ENCODE peak calls at places on chromosomes 3 and 15, in four cellular contexts. One of them, this sample, is unnamed.

GRCh38 chr3:42514876-42515275 is 12.4 kb downstream of the VIPR1 start:
- DNase-seq in progenitor cell of endocrine pancreas: no peak
- DNase-seq in NCI-H1930: no peak
- DNase-seq in caudate nucleus: no peak
- DNase-seq in this sample: no peak

GRCh38 chr3:4797201-4797600 is 182.0 kb upstream of the BHLHE40 start:
- DNase-seq in progenitor cell of endocrine pancreas: no peak
- DNase-seq in NCI-H1930: no peak
- DNase-seq in caudate nucleus: no peak
- DNase-seq in this sample: no peak

GRCh38 chr3:100993309-100993708 is at the start of gene ABI3BP:
- DNase-seq in progenitor cell of endocrine pancreas: no peak
- DNase-seq in NCI-H1930: no peak
- DNase-seq in caudate nucleus: no peak
- DNase-seq in this sample: peak

GRCh38 chr15:38072507-38073277 is 138.3 kb downstream of the TMCO5A start:
- DNase-seq in progenitor cell of endocrine pancreas: peak
- DNase-seq in NCI-H1930: peak
- DNase-seq in caudate nucleus: peak
- DNase-seq in this sample: peak

GRCh38 chr3:86785381-86785780 is 205.6 kb downstream of the VGLL3 start:
- DNase-seq in progenitor cell of endocrine pancreas: no peak
- DNase-seq in NCI-H1930: no peak
- DNase-seq in caudate nucleus: no peak
- DNase-seq in this sample: no peak

GRCh38 chr15:73767794-73768501 is 14.8 kb upstream of the INSYN1 start:
- DNase-seq in progenitor cell of endocrine pancreas: no peak
- DNase-seq in NCI-H1930: no peak
- DNase-seq in caudate nucleus: no peak
- DNase-seq in this sample: no peak

GRCh38 chr3:127997016-127997415 is 55.2 kb upstream of the SEC61A1 start:
- DNase-seq in progenitor cell of endocrine pancreas: no peak
- DNase-seq in NCI-H1930: no peak
- DNase-seq in caudate nucleus: no peak
- DNase-seq in this sample: no peak

GRCh38 chr3:109563149-109563548 is 225.8 kb upstream of the DPPA4 start:
- DNase-seq in progenitor cell of endocrine pancreas: no peak
- DNase-seq in NCI-H1930: no peak
- DNase-seq in caudate nucleus: no peak
- DNase-seq in this sample: no peak

GRCh38 chr3:191358929-191359328 is 28.6 kb upstream of the UTS2B start:
- DNase-seq in progenitor cell of endocrine pancreas: no peak
- DNase-seq in NCI-H1930: no peak
- DNase-seq in caudate nucleus: no peak
- DNase-seq in this sample: no peak

GRCh38 chr15:74144153-74144775 is 13.9 kb downstream of the ISLR2 start:
- DNase-seq in progenitor cell of endocrine pancreas: no peak
- DNase-seq in NCI-H1930: no peak
- DNase-seq in caudate nucleus: no peak
- DNase-seq in this sample: no peak

GRCh38 chr3:128067481-128067880 is 15.2 kb downstream of the SEC61A1 start:
- DNase-seq in progenitor cell of endocrine pancreas: no peak
- DNase-seq in NCI-H1930: no peak
- DNase-seq in caudate nucleus: no peak
- DNase-seq in this sample: no peak

GRCh38 chr3:21447471-21448205 is 303.4 kb downstream of the ZNF385D start:
- DNase-seq in progenitor cell of endocrine pancreas: no peak
- DNase-seq in NCI-H1930: no peak
- DNase-seq in caudate nucleus: no peak
- DNase-seq in this sample: no peak

GRCh38 chr3:57151021-57151449 is 14.1 kb downstream of the IL17RD start:
- DNase-seq in progenitor cell of endocrine pancreas: no peak
- DNase-seq in NCI-H1930: no peak
- DNase-seq in caudate nucleus: no peak
- DNase-seq in this sample: no peak

GRCh38 chr3:195270350-195271115 is 426 bp downstream of the XXYLT1 start:
- DNase-seq in progenitor cell of endocrine pancreas: peak
- DNase-seq in NCI-H1930: peak
- DNase-seq in caudate nucleus: peak
- DNase-seq in this sample: peak

GRCh38 chr3:52220380-52221026 is 4.9 kb downstream of the TLR9 start:
- DNase-seq in progenitor cell of endocrine pancreas: peak
- DNase-seq in NCI-H1930: peak
- DNase-seq in caudate nucleus: peak
- DNase-seq in this sample: peak

GRCh38 chr3:157532529-157533297 is 29.5 kb upstream of the VEPH1 start:
- DNase-seq in progenitor cell of endocrine pancreas: peak
- DNase-seq in NCI-H1930: peak
- DNase-seq in caudate nucleus: no peak
- DNase-seq in this sample: no peak

GRCh38 chr3:153232737-153233330 is 70.8 kb downstream of the RAP2B start:
- DNase-seq in progenitor cell of endocrine pancreas: no peak
- DNase-seq in NCI-H1930: no peak
- DNase-seq in caudate nucleus: no peak
- DNase-seq in this sample: no peak

GRCh38 chr15:90873998-90874605 is 5.7 kb downstream of the FURIN start:
- DNase-seq in progenitor cell of endocrine pancreas: peak
- DNase-seq in NCI-H1930: no peak
- DNase-seq in caudate nucleus: no peak
- DNase-seq in this sample: no peak

GRCh38 chr3:42228796-42229195 is 37.2 kb downstream of the CCK start:
- DNase-seq in progenitor cell of endocrine pancreas: no peak
- DNase-seq in NCI-H1930: no peak
- DNase-seq in caudate nucleus: no peak
- DNase-seq in this sample: no peak

GRCh38 chr3:64441861-64442260 is 216.6 kb upstream of the PRICKLE2 start:
- DNase-seq in progenitor cell of endocrine pancreas: no peak
- DNase-seq in NCI-H1930: no peak
- DNase-seq in caudate nucleus: no peak
- DNase-seq in this sample: no peak

GRCh38 chr15:69593488-69593887 is 140.9 kb downstream of the RPLP1 start:
- DNase-seq in progenitor cell of endocrine pancreas: no peak
- DNase-seq in NCI-H1930: no peak
- DNase-seq in caudate nucleus: no peak
- DNase-seq in this sample: no peak

GRCh38 chr3:129653019-129653418 is 46.5 kb upstream of the PLXND1 start:
- DNase-seq in progenitor cell of endocrine pancreas: no peak
- DNase-seq in NCI-H1930: no peak
- DNase-seq in caudate nucleus: no peak
- DNase-seq in this sample: no peak

GRCh38 chr3:188230962-188231361 is 77.0 kb downstream of the LPP start:
- DNase-seq in progenitor cell of endocrine pancreas: no peak
- DNase-seq in NCI-H1930: no peak
- DNase-seq in caudate nucleus: no peak
- DNase-seq in this sample: no peak

GRCh38 chr3:5276953-5277352 is 89.4 kb downstream of the EDEM1 start:
- DNase-seq in progenitor cell of endocrine pancreas: no peak
- DNase-seq in NCI-H1930: no peak
- DNase-seq in caudate nucleus: no peak
- DNase-seq in this sample: no peak

GRCh38 chr3:120064641-120065040 is 29.6 kb downstream of the GSK3B start:
- DNase-seq in progenitor cell of endocrine pancreas: no peak
- DNase-seq in NCI-H1930: no peak
- DNase-seq in caudate nucleus: no peak
- DNase-seq in this sample: no peak

GRCh38 chr3:107206141-107206540 is 171.1 kb upstream of the CCDC54 start:
- DNase-seq in progenitor cell of endocrine pancreas: no peak
- DNase-seq in NCI-H1930: peak
- DNase-seq in caudate nucleus: no peak
- DNase-seq in this sample: no peak

GRCh38 chr3:129618901-129619671 is 12.6 kb upstream of the PLXND1 start:
- DNase-seq in progenitor cell of endocrine pancreas: no peak
- DNase-seq in NCI-H1930: no peak
- DNase-seq in caudate nucleus: no peak
- DNase-seq in this sample: no peak

GRCh38 chr15:62779041-62779810 is 263.3 kb upstream of the TPM1 start:
- DNase-seq in progenitor cell of endocrine pancreas: no peak
- DNase-seq in NCI-H1930: no peak
- DNase-seq in caudate nucleus: no peak
- DNase-seq in this sample: no peak

GRCh38 chr3:86914651-86915050 is 76.3 kb downstream of the VGLL3 start:
- DNase-seq in progenitor cell of endocrine pancreas: no peak
- DNase-seq in NCI-H1930: no peak
- DNase-seq in caudate nucleus: no peak
- DNase-seq in this sample: no peak

GRCh38 chr3:94159062-94159726 is 96.3 kb downstream of the NSUN3 start:
- DNase-seq in progenitor cell of endocrine pancreas: no peak
- DNase-seq in NCI-H1930: no peak
- DNase-seq in caudate nucleus: no peak
- DNase-seq in this sample: no peak

GRCh38 chr3:45665101-45665572 is 24.1 kb upstream of the SACM1L start:
- DNase-seq in progenitor cell of endocrine pancreas: no peak
- DNase-seq in NCI-H1930: peak
- DNase-seq in caudate nucleus: no peak
- DNase-seq in this sample: peak

GRCh38 chr15:99452728-99453643 is 112.8 kb upstream of the MEF2A start:
- DNase-seq in progenitor cell of endocrine pancreas: no peak
- DNase-seq in NCI-H1930: no peak
- DNase-seq in caudate nucleus: peak
- DNase-seq in this sample: peak

GRCh38 chr3:14204605-14205284 is 26.1 kb downstream of the LSM3 start:
- DNase-seq in progenitor cell of endocrine pancreas: no peak
- DNase-seq in NCI-H1930: no peak
- DNase-seq in caudate nucleus: no peak
- DNase-seq in this sample: no peak

This sample was measured in dorsolateral prefrontal cortex.